ENCODE peak calls at places on chromosomes 3 and 15, in five cellular contexts. C is activated T-cell treated with anti-CD3 and anti-CD28 coated beads for 1 hour, G is GM06990, Q is H7, D is GM19239. H is an unnamed sample.

GRCh38 chr3:164360078-164360578 is 718.2 kb downstream of the SI start:
- DNase-seq in C (no peak), G (no peak), Q (no peak), D (no peak), H (no peak)

GRCh38 chr3:66633564-66633963 is 132.7 kb upstream of the LRIG1 start:
- DNase-seq in C (no peak), G (no peak), Q (no peak), D (no peak), H (no peak)

GRCh38 chr15:39782441-39783138 is at the start of gene FSIP1:
- DNase-seq in C (peak; percentile 88), G (peak; percentile 98), Q (peak; percentile 98), D (peak; percentile 87), H (peak; percentile 99)

GRCh38 chr3:37086918-37087317 is 87.5 kb downstream of the LRRFIP2 start:
- DNase-seq in C (no peak), G (no peak), Q (no peak), D (no peak), H (no peak)

GRCh38 chr15:35312355-35312754 is 227.3 kb upstream of the NANOGP8 start:
- DNase-seq in C (no peak), G (no peak), Q (no peak), D (no peak), H (no peak)

GRCh38 chr3:169112153-169112892 is 551.2 kb downstream of the MECOM start:
- DNase-seq in C (no peak), G (no peak), Q (no peak), D (no peak), H (no peak)

GRCh38 chr15:43513550-43513949 is 3.9 kb upstream of the MAP1A start:
- DNase-seq in C (no peak), G (no peak), Q (no peak), D (no peak), H (no peak)

GRCh38 chr15:65050270-65050669 is 5.1 kb downstream of the SLC51B start:
- DNase-seq in C (no peak), G (no peak), Q (no peak), D (no peak), H (no peak)

GRCh38 chr3:184235381-184236032 is 6.1 kb downstream of the VWA5B2 start:
- DNase-seq in C (no peak), G (no peak), Q (no peak), D (no peak), H (no peak)

GRCh38 chr3:119319311-119319710 is 25.1 kb downstream of the ARHGAP31 start:
- DNase-seq in C (no peak), G (no peak), Q (no peak), D (no peak), H (no peak)

GRCh38 chr3:50570508-50571279 is 1.4 kb downstream of the HEMK1 start:
- DNase-seq in C (no peak), G (no peak), Q (no peak), D (no peak), H (no peak)

GRCh38 chr3:15015456-15015855 is 49.7 kb downstream of the MRPS25 start:
- DNase-seq in C (no peak), G (no peak), Q (no peak), D (no peak), H (no peak)

GRCh38 chr3:59857589-59858346 is 807.9 kb upstream of the CFAP20DC start:
- DNase-seq in C (peak; percentile 63), G (peak; percentile 42), Q (peak; percentile 44), D (peak; percentile 43), H (peak; percentile 76)

GRCh38 chr3:16761576-16761975 is 123.2 kb upstream of the PLCL2 start:
- DNase-seq in C (no peak), G (no peak), Q (no peak), D (no peak), H (no peak)

GRCh38 chr3:115436767-115437301 is 186.5 kb upstream of the GAP43 start:
- DNase-seq in C (no peak), G (no peak), Q (no peak), D (no peak), H (no peak)

GRCh38 chr3:12560505-12561188 is 3.8 kb downstream of the MKRN2 start:
- DNase-seq in C (no peak), G (peak; percentile 64), Q (no peak), D (no peak), H (peak; percentile 46)

GRCh38 chr15:80179025-80179759 is 26.4 kb downstream of the FAH start:
- DNase-seq in C (no peak), G (no peak), Q (no peak), D (no peak), H (no peak)

GRCh38 chr15:68552773-68553172 is 26.0 kb upstream of the CORO2B start:
- DNase-seq in C (no peak), G (no peak), Q (no peak), D (no peak), H (no peak)

GRCh38 chr3:64003589-64003988 is 19.7 kb downstream of the PSMD6 start:
- DNase-seq in C (no peak), G (no peak), Q (no peak), D (no peak), H (no peak)

GRCh38 chr3:195760345-195760983 is 39.7 kb downstream of the MUC20 start:
- DNase-seq in C (no peak), G (no peak), Q (peak; percentile 43), D (no peak), H (no peak)

GRCh38 chr3:58434990-58435389 is 1.4 kb upstream of the PDHB start:
- DNase-seq in C (no peak), G (no peak), Q (peak; percentile 73), D (no peak), H (no peak)

GRCh38 chr15:80996247-80996646 is 4.5 kb upstream of the TLNRD1 start:
- DNase-seq in C (no peak), G (no peak), Q (peak; percentile 57), D (no peak), H (no peak)

GRCh38 chr3:117706731-117707130 is 997.2 kb downstream of the TUSC7 start:
- DNase-seq in C (no peak), G (no peak), Q (no peak), D (no peak), H (no peak)

GRCh38 chr15:67674983-67675382 is 132.5 kb downstream of the MAP2K5 start:
- DNase-seq in C (no peak), G (no peak), Q (no peak), D (no peak), H (no peak)

GRCh38 chr3:50205719-50206276 is 727 bp downstream of the SLC38A3 start:
- DNase-seq in C (no peak), G (no peak), Q (peak; percentile 95), D (no peak), H (no peak)

GRCh38 chr3:188832961-188833615 is 338.7 kb upstream of the TPRG1 start:
- DNase-seq in C (no peak), G (no peak), Q (no peak), D (no peak), H (no peak)

GRCh38 chr3:191066669-191067068 is 132.4 kb upstream of the OSTN start:
- DNase-seq in C (no peak), G (peak; percentile 9), Q (no peak), D (no peak), H (no peak)

GRCh38 chr3:42600958-42601675 is 631 bp downstream of the NKTR start:
- DNase-seq in C (peak; percentile 33), G (no peak), Q (peak; percentile 85), D (no peak), H (no peak)

GRCh38 chr15:67095834-67096366 is 30.5 kb downstream of the SMAD3 start:
- DNase-seq in C (no peak), G (no peak), Q (no peak), D (no peak), H (no peak)

GRCh38 chr15:63601026-63601726 is 4.0 kb downstream of the FBXL22 start:
- DNase-seq in C (peak; percentile 30), G (no peak), Q (peak; percentile 79), D (no peak), H (peak; percentile 41)